ENCODE peak calls at places on chromosome 6, in five cellular contexts. W is cardiac septum; T is activated effector memory CD4-positive, alpha-beta T cell treated with anti-CD3 and anti-CD28 coated beads, Interleukin-2, amount 50 U/mL, for 16 hours; A is adipocyte; R is stimulated activated CD4-positive, alpha-beta T cell treated with anti-CD3 and anti-CD28 coated beads, Interleukin-12 subunit alpha, Interleukin-12 subunit beta, amount 100 ng/mL, for 48 hours. Y is an unnamed sample.

GRCh38 chr6:125868996-125869395 is 78.2 kb downstream of the NCOA7 start:
- DNase-seq in W (no peak), T (no peak), A (no peak), R (no peak), Y (peak)

GRCh38 chr6:85372188-85372914 is 77.5 kb upstream of the NT5E start:
- DNase-seq in W (no peak), T (no peak), A (no peak), R (no peak), Y (peak)

GRCh38 chr6:163302747-163303146 is 111.8 kb upstream of the QKI start:
- DNase-seq in W (no peak), T (no peak), A (no peak), R (no peak), Y (peak)

GRCh38 chr6:137697267-137697938 is 169.7 kb upstream of the TNFAIP3 start:
- DNase-seq in W (no peak), T (no peak), A (peak), R (no peak), Y (peak)

GRCh38 chr6:30643656-30644055 is 3.3 kb upstream of the C6orf136 start:
- DNase-seq in W (no peak), T (no peak), A (no peak), R (no peak), Y (peak)

GRCh38 chr6:145633981-145634627 is 101.2 kb downstream of the EPM2A start:
- DNase-seq in W (peak), T (peak), A (peak), R (peak), Y (peak)

GRCh38 chr6:45775026-45775697 is 240.5 kb downstream of the CLIC5 start:
- DNase-seq in W (no peak), T (no peak), A (no peak), R (no peak), Y (no peak)

GRCh38 chr6:47308223-47308567 is 1.5 kb downstream of the TNFRSF21 start:
- DNase-seq in W (no peak), T (no peak), A (peak), R (no peak), Y (no peak)

GRCh38 chr6:132511159-132511835 is 1.6 kb downstream of the STX7 start:
- DNase-seq in W (no peak), T (no peak), A (peak), R (no peak), Y (peak)

GRCh38 chr6:10630178-10630577 is 64.2 kb downstream of the C6orf52 start:
- DNase-seq in W (no peak), T (no peak), A (no peak), R (no peak), Y (no peak)

Y was measured in cardiac fibroblast.